ENCODE peak calls at places on chromosome 17, in eight cellular contexts. D is CD4-positive, alpha-beta T cell; G is cardiac fibroblast; M is GM13976; Q is A549; U is glutamatergic neuron; O is uterus; T is MCF 10A. B is an unnamed sample.

GRCh38 chr17:72943826-72944689 is 148.4 kb downstream of the SLC39A11 start:
- DNase-seq in T (no peak), Q (no peak), G (no peak), O (no peak), D (no peak), M (no peak), U (no peak), B (no peak)

GRCh38 chr17:49523196-49523595 is 28.1 kb downstream of the NGFR start:
- DNase-seq in M (no peak), T (no peak), D (no peak), Q (no peak), G (no peak), U (no peak), O (no peak), B (no peak)

GRCh38 chr17:82325286-82326180 is 8.0 kb downstream of the SECTM1 start:
- DNase-seq in O (no peak), U (peak), Q (no peak), M (no peak), D (no peak), T (no peak), G (no peak), B (no peak)

GRCh38 chr17:49548506-49549310 is 27.0 kb upstream of the NXPH3 start:
- DNase-seq in Q (peak), D (no peak), O (no peak), T (peak), M (peak), G (peak), U (peak), B (no peak)

GRCh38 chr17:37766951-37767350 is 22.1 kb upstream of the HNF1B start:
- DNase-seq in M (no peak), O (no peak), U (no peak), Q (no peak), G (no peak), T (peak), D (no peak), B (no peak)

GRCh38 chr17:75918112-75918445 is 13.4 kb upstream of the MRPL38 start:
- DNase-seq in T (no peak), D (no peak), M (no peak), O (no peak), Q (no peak), U (no peak), G (no peak), B (no peak)

GRCh38 chr17:74957935-74958549 is 14.5 kb downstream of the HID1 start:
- DNase-seq in D (peak), U (peak), Q (peak), G (peak), T (peak), O (peak), M (peak), B (peak)

GRCh38 chr17:56899403-56899802 is 14.4 kb downstream of the TRIM25 start:
- DNase-seq in M (no peak), D (no peak), Q (no peak), T (no peak), O (no peak), G (no peak), U (no peak), B (no peak)

GRCh38 chr17:50778471-50778870 is 11.2 kb upstream of the ANKRD40CL start:
- DNase-seq in D (no peak), Q (no peak), G (no peak), T (no peak), U (no peak), O (no peak), M (no peak), B (no peak)

GRCh38 chr17:19785854-19786253 is 37.8 kb upstream of the ALDH3A1 start:
- DNase-seq in U (no peak), M (no peak), D (no peak), O (no peak), G (peak), Q (no peak), T (no peak), B (no peak)
- TF ChIP-seq CTCF in U (no peak), M (no peak), D (no peak), O (no peak), G (no peak), Q (no peak), T (no peak), B (no peak)

GRCh38 chr17:80941743-80942211 is 49.9 kb upstream of the CHMP6 start:
- DNase-seq in U (peak), T (no peak), O (peak), G (no peak), Q (no peak), M (no peak), D (no peak), B (no peak)

GRCh38 chr17:80944326-80944725 is 47.3 kb upstream of the CHMP6 start:
- DNase-seq in U (peak), T (no peak), O (peak), D (no peak), M (no peak), G (no peak), Q (no peak), B (no peak)

GRCh38 chr17:80941171-80941570 is 50.5 kb upstream of the CHMP6 start:
- DNase-seq in U (no peak), T (no peak), M (no peak), G (no peak), O (peak), D (no peak), Q (no peak), B (no peak)

GRCh38 chr17:80943346-80944145 is 48.1 kb upstream of the CHMP6 start:
- DNase-seq in M (no peak), T (no peak), O (peak), G (no peak), D (no peak), Q (no peak), U (peak), B (no peak)

DNA sequence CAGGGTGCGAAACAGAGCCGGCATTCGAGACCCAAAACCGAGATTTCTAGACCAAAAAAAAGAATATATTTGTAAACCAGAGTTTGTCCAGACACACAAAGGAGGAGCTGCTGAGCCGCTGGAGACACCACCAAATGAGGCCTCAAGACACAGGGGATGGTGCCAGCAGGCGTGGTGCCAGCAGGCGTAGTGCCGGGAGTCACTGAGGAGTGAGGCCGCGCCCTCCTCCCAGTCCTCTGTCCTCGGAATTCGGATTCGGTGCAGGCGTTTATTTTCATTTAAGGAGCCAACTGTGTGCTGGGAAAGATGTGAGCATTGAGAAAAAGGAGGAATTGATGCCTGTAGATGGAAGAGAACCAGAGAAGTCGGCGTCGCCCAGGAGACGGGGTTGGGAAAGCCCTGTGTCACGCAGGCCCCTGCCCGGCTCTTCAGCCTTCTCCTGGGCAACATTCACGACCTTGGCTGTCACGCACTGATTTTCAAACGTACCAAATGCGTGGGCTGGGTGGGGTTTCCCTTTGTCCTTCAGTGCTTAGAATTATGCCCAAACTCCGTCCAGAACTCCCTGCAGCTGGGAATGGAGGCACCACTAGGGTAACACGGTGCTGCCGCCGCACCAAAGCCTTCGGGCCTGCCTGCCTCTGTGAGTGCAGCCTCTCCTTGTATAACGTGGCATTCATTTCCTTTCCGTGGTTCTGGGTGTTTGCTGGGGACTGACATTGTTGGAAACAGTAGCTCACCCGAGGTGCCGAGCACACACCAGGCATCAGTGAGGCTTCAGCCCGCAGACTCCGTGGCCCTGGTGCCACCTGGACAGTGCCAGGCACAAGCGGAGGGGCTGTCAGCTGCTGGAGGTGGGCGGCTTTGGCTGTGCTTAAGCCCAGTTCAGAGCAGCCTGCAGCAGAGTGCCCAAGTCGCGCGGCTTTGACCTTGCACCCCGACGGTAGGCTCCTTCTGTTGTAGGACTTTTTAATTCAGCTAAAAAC is 49.0 kb upstream of the CHMP6 start:
- DNase-seq in D (no peak), O (peak), T (peak), G (peak), Q (no peak), U (peak), M (no peak), B (no peak)
- TF ChIP-seq CTCF in D (no peak), O (peak), T (no peak), G (peak), Q (no peak), U (no peak), M (no peak), B (no peak)

GRCh38 chr17:79167486-79167885 is 92.9 kb downstream of the ENGASE start:
- DNase-seq in T (no peak), M (no peak), U (no peak), Q (no peak), G (no peak), O (no peak), D (no peak), B (no peak)

GRCh38 chr17:79169366-79169765 is 94.7 kb downstream of the ENGASE start:
- DNase-seq in D (no peak), M (no peak), T (no peak), U (no peak), O (no peak), G (no peak), Q (no peak), B (no peak)

GRCh38 chr17:79171152-79171551 is 96.5 kb downstream of the ENGASE start:
- DNase-seq in M (no peak), O (no peak), D (no peak), Q (no peak), T (no peak), G (no peak), U (no peak), B (no peak)

GRCh38 chr17:79169861-79170260 is 95.2 kb downstream of the ENGASE start:
- DNase-seq in D (no peak), M (no peak), Q (no peak), O (no peak), U (no peak), T (no peak), G (no peak), B (no peak)

DNA sequence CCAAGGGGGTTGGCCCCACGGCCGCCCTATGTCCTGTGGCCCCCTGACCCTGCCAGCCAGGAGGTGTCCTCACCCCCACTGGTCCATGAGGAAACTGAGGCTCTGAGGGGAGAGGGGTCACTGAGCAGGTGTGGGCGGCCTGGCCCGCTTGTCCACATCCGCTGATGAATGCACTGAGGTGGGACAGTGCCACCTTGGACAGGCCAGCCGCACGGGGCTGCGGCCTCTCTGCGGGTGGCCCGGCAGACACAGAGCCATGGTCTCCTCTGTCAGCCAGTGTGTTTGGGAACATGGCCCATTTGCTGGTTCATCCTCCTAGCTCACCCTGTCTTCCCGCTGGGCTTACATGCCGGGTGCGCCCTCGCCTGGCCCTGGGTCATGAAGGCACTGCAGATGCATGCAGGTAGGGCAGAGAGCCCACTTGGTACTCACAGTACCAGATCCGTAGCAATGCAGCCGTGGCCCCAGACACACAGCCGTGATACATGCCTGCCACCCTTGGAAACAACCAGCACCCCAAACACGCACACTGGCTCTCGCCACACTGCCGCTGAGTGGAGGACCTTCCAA is 93.9 kb downstream of the ENGASE start:
- DNase-seq in T (no peak), G (no peak), U (no peak), M (no peak), D (no peak), O (no peak), Q (no peak), B (no peak)
- TF ChIP-seq CTCF in T (no peak), G (no peak), U (no peak), M (no peak), D (no peak), O (no peak), Q (no peak), B (no peak)

GRCh38 chr17:18194804-18195203 is 11.2 kb downstream of the ALKBH5 start:
- DNase-seq in U (no peak), T (no peak), G (no peak), Q (no peak), O (no peak), M (no peak), D (no peak), B (no peak)

GRCh38 chr17:18194394-18194793 is 10.8 kb downstream of the ALKBH5 start:
- DNase-seq in G (no peak), U (no peak), M (no peak), O (no peak), D (no peak), Q (no peak), T (no peak), B (no peak)

GRCh38 chr17:18190629-18191028 is 7.0 kb downstream of the ALKBH5 start:
- DNase-seq in T (no peak), M (no peak), D (no peak), Q (no peak), G (peak), U (no peak), O (no peak), B (no peak)

GRCh38 chr17:18191071-18191667 is 7.5 kb downstream of the ALKBH5 start:
- DNase-seq in G (peak), O (peak), M (no peak), Q (no peak), T (no peak), D (no peak), U (no peak), B (no peak)

GRCh38 chr17:18191967-18192366 is 8.3 kb downstream of the ALKBH5 start:
- DNase-seq in Q (peak), O (no peak), G (peak), T (no peak), M (no peak), D (no peak), U (no peak), B (no peak)
- TF ChIP-seq CTCF in Q (peak), O (no peak), G (peak), T (peak), M (peak), D (no peak), U (no peak), B (peak)

GRCh38 chr17:61279476-61280145 is 120.0 kb upstream of the TBX2 start:
- DNase-seq in T (no peak), D (no peak), M (no peak), Q (no peak), G (peak), U (no peak), O (no peak), B (no peak)
- TF ChIP-seq CTCF in T (no peak), D (no peak), M (no peak), Q (no peak), G (no peak), U (no peak), O (no peak), B (no peak)

GRCh38 chr17:13030459-13031305 is 12.9 kb upstream of the ELAC2 start:
- DNase-seq in O (peak), U (peak), Q (peak), D (peak), M (peak), T (peak), G (peak), B (no peak)

GRCh38 chr17:13027246-13027645 is 9.4 kb upstream of the ELAC2 start:
- DNase-seq in U (no peak), O (no peak), G (peak), M (no peak), D (no peak), Q (no peak), T (no peak), B (no peak)

GRCh38 chr17:13029340-13029739 is 11.5 kb upstream of the ELAC2 start:
- DNase-seq in D (no peak), Q (no peak), T (no peak), G (no peak), U (no peak), M (no peak), O (no peak), B (no peak)

GRCh38 chr17:13036776-13037175 is 18.9 kb upstream of the ELAC2 start:
- DNase-seq in M (no peak), U (no peak), D (no peak), Q (no peak), O (no peak), T (no peak), G (peak), B (no peak)

GRCh38 chr17:13031718-13032350 is 14.0 kb upstream of the ELAC2 start:
- DNase-seq in T (peak), G (peak), D (peak), Q (peak), U (peak), M (peak), O (peak), B (no peak)
- TF ChIP-seq CTCF in T (peak), G (peak), D (peak), Q (peak), U (peak), M (peak), O (peak), B (peak)